ENCODE peak calls at places on chromosomes 7 and 10, in ten cellular contexts. J is PC-3, W is fibroblast of the aortic adventitia, H is uterus, B is AG09309, A is choroid plexus epithelial cell, N is transverse colon, S is H7, Q is tibial nerve, Z is fibroblast of pulmonary artery. M is an unnamed sample.

GRCh38 chr10:81177651-81178244 is 640.0 kb downstream of the SH2D4B start:
- DNase-seq in Z (no peak), A (no peak), Q (no peak), W (no peak), J (no peak), B (no peak), N (no peak), H (no peak), S (no peak), M (no peak)

GRCh38 chr7:135801877-135802276 is 53.3 kb upstream of the FAM180A start:
- DNase-seq in S (no peak), A (no peak), Q (no peak), N (no peak), H (no peak), W (no peak), B (no peak), Z (no peak), J (no peak), M (no peak)

GRCh38 chr7:29972315-29972669 is 17.3 kb downstream of the SCRN1 start:
- DNase-seq in B (no peak), S (no peak), J (no peak), N (no peak), Q (no peak), W (no peak), H (no peak), A (no peak), Z (no peak), M (no peak)

GRCh38 chr7:106518239-106518638 is 142.7 kb downstream of the CCDC71L start:
- DNase-seq in Q (no peak), J (no peak), S (no peak), H (no peak), N (no peak), A (no peak), W (no peak), B (no peak), Z (no peak), M (no peak)

GRCh38 chr7:83984076-83984475 is 210.5 kb downstream of the SEMA3A start:
- DNase-seq in B (no peak), Z (no peak), S (no peak), H (no peak), J (no peak), Q (no peak), A (peak; percentile 33), N (no peak), W (peak; percentile 53), M (no peak)

GRCh38 chr10:33497338-33497737 is 162.9 kb upstream of the NRP1 start:
- DNase-seq in B (no peak), Z (no peak), N (no peak), Q (no peak), J (no peak), H (no peak), W (no peak), A (no peak), S (no peak), M (no peak)

GRCh38 chr10:9545073-9545472 is 1472.6 kb upstream of the CELF2 start:
- DNase-seq in H (no peak), N (no peak), J (no peak), S (no peak), W (no peak), Z (no peak), B (no peak), Q (no peak), A (no peak), M (no peak)

GRCh38 chr10:74890460-74890859 is 64.1 kb downstream of the KAT6B start:
- DNase-seq in Q (no peak), S (no peak), N (no peak), H (no peak), A (no peak), W (no peak), J (no peak), Z (no peak), B (no peak), M (no peak)

GRCh38 chr10:60089095-60089494 is 182.7 kb upstream of the CCDC6 start:
- DNase-seq in S (no peak), J (peak; percentile 84), A (no peak), H (no peak), N (peak; percentile 31), Z (peak; percentile 27), B (no peak), W (peak; percentile 45), Q (no peak), M (no peak)

GRCh38 chr7:148911626-148912025 is 27.5 kb upstream of the EZH2 start:
- DNase-seq in Q (no peak), N (no peak), H (no peak), Z (no peak), S (no peak), B (no peak), A (no peak), J (no peak), W (no peak), M (no peak)

DNA sequence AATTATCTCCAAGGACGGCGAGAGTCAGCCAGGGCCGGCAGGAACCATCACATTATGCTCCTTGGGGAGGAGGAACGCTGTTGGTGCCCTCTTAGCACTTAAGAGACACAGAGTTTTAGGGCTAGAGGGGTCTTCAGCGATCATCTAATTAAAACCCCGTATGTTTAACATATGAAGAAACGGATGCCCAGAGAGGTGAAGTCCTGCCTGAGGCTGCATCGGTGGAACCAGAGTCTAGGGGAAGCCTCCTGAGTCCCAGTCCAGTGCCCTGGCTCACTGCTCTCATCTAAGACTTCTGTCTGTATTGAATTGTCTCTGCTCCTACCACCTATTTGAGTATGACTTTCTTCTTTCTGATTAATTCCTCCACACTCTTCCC is 688 bp upstream of the ABCB4 start:
- DNase-seq in H (no peak), J (no peak), S (no peak), Z (no peak), A (no peak), W (no peak), B (no peak), N (no peak), Q (no peak), M (no peak)
- H3K4me3 ChIP-seq in H (no peak overlapping the region), J (no peak overlapping the region), S (peak overlapping the region; percentile 50), Z (no peak overlapping the region), A (no peak overlapping the region), W (no peak overlapping the region), B (no peak overlapping the region), N (peak overlapping the region; percentile 53), Q (peak overlapping the region; percentile 16), M (peak overlapping the region; percentile 57)

DNA sequence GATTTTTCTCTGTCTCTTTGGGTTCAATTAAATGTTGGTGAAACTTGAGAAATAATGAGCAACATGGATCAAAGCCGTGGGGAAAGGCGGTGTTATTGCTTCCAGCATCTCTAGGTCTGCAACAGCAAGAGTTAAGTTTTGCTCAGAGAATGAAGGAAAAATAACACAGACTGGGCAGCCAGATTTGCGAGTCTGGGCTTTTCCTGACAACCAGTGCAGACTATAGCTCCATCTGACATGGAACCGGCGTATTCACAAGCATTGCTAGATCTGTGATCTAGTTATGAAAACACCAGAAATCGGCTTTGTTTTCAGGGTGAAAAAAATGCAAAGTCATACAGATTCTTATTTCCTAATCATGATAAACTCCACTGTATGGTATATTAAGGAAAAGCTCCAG is 110.4 kb downstream of the CAMK1D start:
- DNase-seq in Z (no peak), W (peak; percentile 11), A (peak; percentile 62), S (no peak), H (no peak), Q (no peak), N (no peak), J (no peak), B (no peak), M (no peak)
- H3K4me3 ChIP-seq in Z (no peak overlapping the region), W (no peak overlapping the region), A (peak overlapping the region; percentile 37), S (no peak overlapping the region), H (no peak overlapping the region), Q (no peak overlapping the region), N (no peak overlapping the region), J (no peak overlapping the region), B (no peak overlapping the region), M (no peak overlapping the region)

GRCh38 chr7:55514546-55515265 is 57.6 kb downstream of the VOPP1 start:
- DNase-seq in B (no peak), W (no peak), S (no peak), J (no peak), Q (no peak), N (no peak), A (no peak), H (no peak), Z (no peak), M (no peak)
- H3K4me3 ChIP-seq in B (no peak overlapping the region), W (no peak overlapping the region), S (no peak overlapping the region), J (no peak overlapping the region), Q (no peak overlapping the region), N (no peak overlapping the region), A (no peak overlapping the region), H (no peak overlapping the region), Z (no peak overlapping the region), M (no peak overlapping the region)

GRCh38 chr10:22320591-22321155 is at the start of gene BMI1:
- DNase-seq in N (peak; percentile 80), W (peak; percentile 74), A (peak; percentile 77), S (peak; percentile 90), Q (peak; percentile 73), J (peak; percentile 77), H (peak; percentile 80), Z (peak; percentile 80), B (no peak), M (peak; percentile 79)

GRCh38 chr10:22317771-22318565 is 1.8 kb downstream of the COMMD3 start:
- DNase-seq in W (no peak), H (no peak), A (no peak), J (peak; percentile 41), S (no peak), Z (no peak), B (no peak), N (no peak), Q (no peak), M (no peak)

GRCh38 chr10:22321156-22321711 is 335 bp downstream of the BMI1 start:
- DNase-seq in A (peak; percentile 83), N (peak; percentile 61), B (no peak), H (peak; percentile 61), J (peak; percentile 70), Q (no peak), W (peak; percentile 67), S (peak; percentile 81), Z (peak; percentile 80), M (peak; percentile 53)

GRCh38 chr10:22318772-22319171 is 2.1 kb upstream of the BMI1 start:
- DNase-seq in S (no peak), B (no peak), Q (no peak), H (no peak), Z (no peak), W (no peak), J (peak; percentile 47), A (no peak), N (no peak), M (no peak)

DNA sequence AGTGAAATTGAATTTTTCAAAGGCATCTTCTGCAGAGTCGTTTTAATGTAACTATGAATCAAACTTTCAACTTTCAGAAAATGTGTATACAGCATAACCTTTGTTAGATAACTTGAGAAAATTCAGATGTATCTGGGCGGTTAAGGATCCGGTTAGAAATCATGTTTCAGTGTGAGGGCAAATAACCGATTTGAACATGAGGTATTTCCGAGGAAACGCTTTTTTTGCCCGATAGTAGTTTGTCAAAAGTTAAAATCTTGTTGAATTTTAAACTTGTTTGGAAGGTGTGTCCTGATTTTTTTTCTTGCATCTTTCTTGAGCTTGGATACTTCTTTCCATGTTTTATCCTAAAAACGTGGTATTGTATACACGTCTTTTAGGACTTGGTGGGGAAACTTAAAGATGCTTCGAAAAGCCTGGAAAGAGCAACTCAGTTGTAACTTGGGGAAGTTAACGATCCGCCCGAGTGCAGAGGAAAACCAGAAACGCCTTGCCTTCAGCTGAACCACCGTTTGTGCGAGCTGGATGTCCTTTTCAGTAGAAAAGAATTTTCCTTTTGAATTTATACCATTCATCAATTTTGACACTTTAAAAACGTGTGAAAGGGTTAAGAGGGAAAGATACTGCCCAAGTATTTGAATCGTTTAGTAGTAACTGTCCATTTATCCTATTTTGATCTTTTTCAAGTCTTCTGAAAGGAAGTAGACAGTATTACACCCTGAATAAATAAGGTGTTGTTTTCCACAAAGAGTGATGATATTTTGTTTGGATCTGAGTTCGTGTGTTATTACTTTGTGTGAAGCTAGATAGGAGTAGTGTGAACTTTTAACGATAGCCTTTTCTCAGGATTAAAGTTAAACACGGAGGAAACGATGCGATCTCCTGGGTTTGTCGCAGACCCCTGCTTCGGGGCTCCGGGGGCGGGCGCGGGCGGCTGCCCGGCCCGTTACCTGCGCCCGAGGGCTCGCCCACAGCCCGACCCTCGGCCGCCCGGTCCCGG is 1.0 kb upstream of the BMI1 start:
- DNase-seq in A (peak; percentile 23), B (no peak), H (no peak), Q (no peak), N (no peak), J (peak; percentile 57), Z (no peak), W (no peak), S (no peak), M (no peak)
- H3K4me3 ChIP-seq in A (peak overlapping the region; percentile 77), B (peak overlapping the region; percentile 36), H (peak overlapping the region; percentile 40), Q (peak overlapping the region; percentile 8), N (peak overlapping the region; percentile 59), J (peak overlapping the region; percentile 92), Z (peak overlapping the region; percentile 54), W (peak overlapping the region; percentile 73), S (peak overlapping the region; percentile 6), M (peak overlapping the region; percentile 97)